ENCODE peak calls at places on chromosome 11, in ten cellular contexts. T is hippocampal formation; L is heart left ventricle; D is activated naive CD4-positive, alpha-beta T cell treated with anti-CD3 and anti-CD28 coated beads for 36 hours; V is fibroblast of the conjunctiva; Y is tibial artery; N is Right ventricle myocardium superior; W is KG1; P is NCI-H774; X is cardiac fibroblast. J is an unnamed sample.

GRCh38 chr11:130431806-130432205 is 3.4 kb upstream of the ADAMTS8 start:
- DNase-seq in P (no peak), N (no peak), W (no peak), D (no peak), Y (no peak), V (no peak), X (peak), L (no peak), T (no peak), J (no peak)

GRCh38 chr11:66561975-66562248 is 6.5 kb downstream of the CTSF start:
- DNase-seq in V (no peak), W (no peak), L (no peak), D (no peak), Y (no peak), N (no peak), X (no peak), P (no peak), T (no peak), J (no peak)

GRCh38 chr11:114163231-114163631 is 103.7 kb downstream of the ZBTB16 start:
- DNase-seq in N (no peak), V (no peak), X (peak), Y (no peak), D (no peak), T (no peak), L (no peak), P (no peak), W (no peak), J (no peak)

GRCh38 chr11:15985127-15985862 is 371.1 kb downstream of the SOX6 start:
- DNase-seq in T (no peak), P (no peak), X (no peak), L (no peak), V (no peak), W (no peak), Y (no peak), N (no peak), D (no peak), J (no peak)

GRCh38 chr11:123460006-123460700 is 30.1 kb downstream of the GRAMD1B start:
- DNase-seq in W (no peak), N (no peak), D (no peak), P (peak), T (no peak), V (no peak), Y (no peak), X (no peak), L (no peak), J (no peak)

GRCh38 chr11:129225190-129225589 is 33.1 kb upstream of the ARHGAP32 start:
- DNase-seq in N (no peak), T (no peak), V (no peak), Y (no peak), W (no peak), D (no peak), L (no peak), P (no peak), X (peak), J (peak)

GRCh38 chr11:72023335-72023734 is 24.6 kb downstream of the IL18BP start:
- DNase-seq in L (no peak), X (no peak), D (no peak), T (no peak), W (no peak), N (no peak), V (no peak), P (no peak), Y (no peak), J (no peak)

GRCh38 chr11:128261011-128261421 is 326.3 kb downstream of the ETS1 start:
- DNase-seq in P (no peak), T (no peak), W (no peak), Y (no peak), D (no peak), V (no peak), N (no peak), X (no peak), L (no peak), J (no peak)

GRCh38 chr11:63240098-63240497 is 3.3 kb downstream of the SLC22A25 start:
- DNase-seq in X (no peak), N (no peak), V (no peak), D (no peak), L (no peak), Y (no peak), P (no peak), T (no peak), W (no peak), J (no peak)

GRCh38 chr11:128095459-128096096 is 491.8 kb downstream of the ETS1 start:
- DNase-seq in L (no peak), V (peak), P (no peak), X (peak), W (no peak), T (no peak), Y (no peak), N (no peak), D (no peak), J (peak)

GRCh38 chr11:68844376-68844775 is 2.7 kb upstream of the CPT1A start:
- DNase-seq in Y (no peak), L (no peak), P (no peak), V (no peak), X (no peak), D (no peak), T (no peak), W (no peak), N (no peak), J (no peak)

GRCh38 chr11:111351374-111352081 is 27.5 kb downstream of the POU2AF1 start:
- DNase-seq in W (no peak), N (no peak), T (no peak), L (no peak), V (no peak), D (no peak), X (no peak), Y (no peak), P (no peak), J (no peak)

GRCh38 chr11:32418836-32419235 is 16.5 kb downstream of the WT1 start:
- DNase-seq in N (no peak), W (no peak), D (no peak), V (no peak), X (peak), L (no peak), T (no peak), Y (no peak), P (no peak), J (no peak)

GRCh38 chr11:122673706-122674105 is 18.2 kb downstream of the UBASH3B start:
- DNase-seq in Y (no peak), N (no peak), T (no peak), W (peak), V (no peak), X (peak), D (no peak), P (no peak), L (no peak), J (peak)

GRCh38 chr11:81000334-81001100 is 1559.7 kb upstream of the TENM4 start:
- DNase-seq in L (no peak), N (no peak), V (no peak), W (no peak), P (no peak), X (no peak), D (no peak), Y (no peak), T (no peak), J (no peak)

GRCh38 chr11:94734563-94735275 is 33.4 kb upstream of the AMOTL1 start:
- DNase-seq in N (no peak), W (no peak), L (no peak), X (no peak), P (no peak), T (no peak), Y (no peak), V (no peak), D (peak), J (no peak)

GRCh38 chr11:77191823-77192495 is 63.9 kb downstream of the MYO7A start:
- DNase-seq in W (peak), N (peak), D (peak), P (peak), T (no peak), Y (no peak), V (no peak), L (no peak), X (peak), J (peak)

GRCh38 chr11:130509942-130510341 is 61.5 kb downstream of the ADAMTS15 start:
- DNase-seq in Y (no peak), T (no peak), V (no peak), L (no peak), N (no peak), P (no peak), D (no peak), W (no peak), X (no peak), J (no peak)

GRCh38 chr11:127890026-127890611 is 697.2 kb downstream of the ETS1 start:
- DNase-seq in D (no peak), L (no peak), T (no peak), W (no peak), P (no peak), Y (no peak), V (peak), N (no peak), X (no peak), J (no peak)

GRCh38 chr11:74731301-74732094 is at the start of gene CHRDL2:
- DNase-seq in Y (no peak), V (no peak), L (no peak), P (no peak), N (peak), D (no peak), W (no peak), T (no peak), X (peak), J (peak)

GRCh38 chr11:15327786-15328231 is 213.1 kb downstream of the INSC start:
- DNase-seq in V (no peak), L (peak), N (peak), D (peak), X (peak), P (peak), Y (peak), T (peak), W (no peak), J (peak)

GRCh38 chr11:34356918-34357645 is 728 bp downstream of the ABTB2 start:
- DNase-seq in T (peak), P (peak), W (peak), D (peak), V (no peak), X (peak), L (peak), Y (peak), N (peak), J (peak)

GRCh38 chr11:128365044-128365443 is 222.3 kb downstream of the ETS1 start:
- DNase-seq in X (peak), D (peak), P (no peak), Y (no peak), L (no peak), N (no peak), V (peak), T (no peak), W (peak), J (peak)

GRCh38 chr11:76661306-76661751 is 9.2 kb downstream of the LRRC32 start:
- DNase-seq in L (no peak), V (no peak), T (no peak), X (no peak), D (no peak), Y (peak), P (no peak), N (peak), W (no peak), J (no peak)

GRCh38 chr11:118148240-118148639 is 4.4 kb downstream of the SCN4B start:
- DNase-seq in X (no peak), T (no peak), P (no peak), W (no peak), V (no peak), N (peak), D (no peak), Y (no peak), L (no peak), J (no peak)

GRCh38 chr11:10909141-10909883 is 51.5 kb upstream of the ZBED5 start:
- DNase-seq in Y (no peak), N (no peak), X (no peak), P (no peak), T (no peak), L (no peak), W (no peak), D (no peak), V (no peak), J (no peak)

GRCh38 chr11:19344661-19345518 is 104.1 kb upstream of the E2F8 start:
- DNase-seq in L (peak), Y (peak), T (peak), N (peak), V (no peak), W (no peak), D (no peak), P (peak), X (peak), J (peak)

GRCh38 chr11:70205049-70205725 is 2.1 kb downstream of the FADD start:
- DNase-seq in L (no peak), X (peak), N (no peak), V (no peak), D (no peak), W (no peak), Y (no peak), P (no peak), T (no peak), J (peak)

GRCh38 chr11:26331911-26332571 is at the start of gene ANO3:
- DNase-seq in D (peak), V (peak), N (peak), P (peak), W (no peak), T (peak), X (peak), Y (no peak), L (peak), J (peak)

GRCh38 chr11:61004037-61004641 is 32.7 kb downstream of the CD6 start:
- DNase-seq in T (no peak), V (no peak), D (peak), W (peak), N (peak), Y (no peak), L (peak), X (peak), P (no peak), J (no peak)

GRCh38 chr11:101327908-101328307 is 198.3 kb upstream of the PGR start:
- DNase-seq in N (no peak), D (no peak), Y (no peak), L (no peak), V (no peak), P (no peak), T (no peak), W (no peak), X (peak), J (peak)

GRCh38 chr11:76685841-76686240 is 15.3 kb upstream of the LRRC32 start:
- DNase-seq in P (no peak), N (no peak), X (no peak), V (no peak), D (no peak), W (no peak), T (no peak), L (no peak), Y (no peak), J (no peak)

GRCh38 chr11:18384157-18384641 is 10.2 kb upstream of the LDHA start:
- DNase-seq in P (no peak), D (no peak), T (peak), W (no peak), N (peak), L (peak), X (peak), V (peak), Y (peak), J (no peak)

GRCh38 chr11:2212411-2213251 is 41.0 kb upstream of the TH start:
- DNase-seq in D (no peak), P (no peak), L (no peak), V (no peak), Y (no peak), W (no peak), N (peak), T (no peak), X (no peak), J (no peak)

GRCh38 chr11:46294365-46295309 is 17.2 kb downstream of the CREB3L1 start:
- DNase-seq in T (no peak), W (no peak), V (peak), D (no peak), N (no peak), P (no peak), Y (no peak), L (no peak), X (peak), J (peak)